ENCODE peak calls at places on chromosomes 1 and 21, in nine cellular contexts. L is fibroblast of mammary gland, I is fibroblast of the aortic adventitia, T is Peyer's patch, Y is esophagus muscularis mucosa, K is transverse colon, W is A549, G is choroid plexus epithelial cell, A is neural progenitor cell. C is an unnamed sample.

GRCh38 chr1:8746554-8746953 is 70.9 kb downstream of the RERE start:
- DNase-seq in L (peak; percentile 43), I (peak; percentile 16), T (no peak), Y (no peak), K (no peak), W (no peak), G (no peak), A (no peak), C (no peak)

GRCh38 chr21:37462087-37462861 is 95.7 kb downstream of the DYRK1A start:
- DNase-seq in L (no peak), I (no peak), T (no peak), Y (no peak), K (no peak), W (no peak), G (no peak), A (peak; percentile 63), C (no peak)

GRCh38 chr1:11487196-11487751 is 8.3 kb downstream of the DISP3 start:
- DNase-seq in L (no peak), I (no peak), T (no peak), Y (no peak), K (no peak), W (no peak), G (no peak), A (peak; percentile 80), C (no peak)

GRCh38 chr1:155695107-155695506 is 6.2 kb downstream of the DAP3 start:
- DNase-seq in L (peak; percentile 16), I (peak; percentile 40), T (no peak), Y (no peak), K (no peak), W (no peak), G (no peak), A (no peak), C (peak; percentile 99)

GRCh38 chr1:156510709-156511108 is 10.1 kb upstream of the MEF2D start:
- DNase-seq in L (peak; percentile 92), I (peak; percentile 78), T (no peak), Y (peak; percentile 98), K (peak; percentile 82), W (no peak), G (peak; percentile 56), A (no peak), C (peak; percentile 56)

GRCh38 chr1:7098641-7099040 is 313.4 kb downstream of the CAMTA1 start:
- DNase-seq in L (no peak), I (no peak), T (no peak), Y (no peak), K (no peak), W (no peak), G (no peak), A (no peak), C (no peak)

GRCh38 chr1:27961646-27962221 is 2.0 kb downstream of the XKR8 start:
- DNase-seq in L (peak; percentile 15), I (no peak), T (no peak), Y (no peak), K (no peak), W (no peak), G (peak; percentile 11), A (no peak), C (no peak)

GRCh38 chr1:107430540-107431228 is 289.8 kb downstream of the NTNG1 start:
- DNase-seq in L (peak; percentile 59), I (peak; percentile 56), T (peak; percentile 33), Y (no peak), K (peak; percentile 45), W (peak; percentile 54), G (peak; percentile 70), A (peak; percentile 79), C (peak; percentile 32)

GRCh38 chr1:198638894-198639319 is at the start of gene PTPRC:
- DNase-seq in L (no peak), I (no peak), T (peak; percentile 17), Y (no peak), K (no peak), W (no peak), G (no peak), A (no peak), C (no peak)

GRCh38 chr1:92961131-92961895 is at the start of gene DIPK1A:
- DNase-seq in L (peak; percentile 46), I (peak; percentile 63), T (peak; percentile 78), Y (no peak), K (peak; percentile 82), W (peak; percentile 72), G (peak; percentile 78), A (peak; percentile 96), C (no peak)

GRCh38 chr1:205709059-205709398 is 28.7 kb upstream of the SLC45A3 start:
- DNase-seq in L (peak; percentile 50), I (peak; percentile 71), T (no peak), Y (no peak), K (no peak), W (no peak), G (peak; percentile 91), A (no peak), C (no peak)

GRCh38 chr1:102941364-102941947 is 166.9 kb downstream of the COL11A1 start:
- DNase-seq in L (no peak), I (no peak), T (no peak), Y (no peak), K (no peak), W (peak; percentile 0), G (peak; percentile 29), A (peak; percentile 5), C (no peak)

GRCh38 chr1:64861611-64862010 is 104.7 kb downstream of the JAK1 start:
- DNase-seq in L (peak; percentile 26), I (peak; percentile 16), T (peak; percentile 37), Y (no peak), K (peak; percentile 29), W (peak; percentile 28), G (peak; percentile 57), A (peak; percentile 73), C (no peak)

GRCh38 chr1:16905112-16905855 is 9.5 kb downstream of the RNU1-2 start:
- DNase-seq in L (peak; percentile 90), I (peak; percentile 98), T (no peak), Y (no peak), K (peak; percentile 54), W (peak; percentile 89), G (peak; percentile 98), A (peak; percentile 76), C (peak; percentile 59)

GRCh38 chr1:214862421-214862820 is 220.1 kb upstream of the KCNK2 start:
- DNase-seq in L (peak; percentile 64), I (peak; percentile 64), T (no peak), Y (no peak), K (no peak), W (no peak), G (peak; percentile 45), A (no peak), C (no peak)

DNA sequence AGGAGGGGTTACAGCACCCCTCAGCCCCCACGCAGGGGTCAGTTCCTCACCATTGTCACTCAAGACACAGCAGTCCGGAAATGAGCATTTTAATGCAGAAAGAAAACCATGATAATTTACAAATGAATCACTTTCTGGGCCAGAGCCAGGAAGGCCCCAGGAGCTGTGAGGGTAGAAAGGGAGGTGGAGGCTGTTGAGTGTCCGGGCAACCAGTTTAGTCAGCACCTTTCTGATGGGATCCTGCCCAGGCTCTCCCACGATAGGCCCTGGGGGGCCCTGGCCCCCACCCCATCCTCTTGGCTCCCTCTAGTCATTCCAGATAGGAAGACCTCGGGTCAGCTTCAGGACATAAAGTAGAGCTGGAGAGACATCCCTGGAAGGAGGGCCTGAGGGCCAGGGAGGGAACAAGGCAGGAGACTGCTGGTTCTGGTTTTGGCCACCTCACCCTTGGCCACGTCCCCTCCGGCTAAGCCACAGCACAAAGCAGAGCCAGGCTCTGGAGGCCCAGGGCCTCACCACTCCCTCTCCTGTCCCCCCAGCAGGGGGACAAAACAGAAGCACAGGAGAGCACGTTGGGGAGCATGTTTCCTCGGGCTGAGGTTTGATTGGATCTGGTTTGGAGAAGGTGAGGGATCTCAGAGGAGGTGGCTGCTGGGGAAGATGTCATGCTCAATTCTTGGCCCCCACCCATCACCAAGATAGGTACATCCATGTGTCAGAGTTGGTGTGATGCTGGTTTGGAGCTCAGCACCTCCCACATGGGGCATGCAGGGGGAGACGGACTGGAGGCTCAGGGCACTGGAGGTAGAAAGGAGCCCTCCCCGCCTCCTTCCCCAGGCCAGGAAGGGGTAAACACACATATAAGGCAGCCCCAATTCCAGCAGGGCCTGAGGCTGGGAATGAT is 20.6 kb downstream of the ETNK2 start:
- DNase-seq in L (peak; percentile 88), I (peak; percentile 92), T (no peak), Y (no peak), K (no peak), W (no peak), G (peak; percentile 84), A (no peak), C (no peak)
- TF ChIP-seq CTCF in L (peak; percentile 9), I (peak; percentile 30), T (no peak), Y (no peak), K (no peak), W (no peak), G (peak; percentile 30), A (no peak), C (no peak)

DNA sequence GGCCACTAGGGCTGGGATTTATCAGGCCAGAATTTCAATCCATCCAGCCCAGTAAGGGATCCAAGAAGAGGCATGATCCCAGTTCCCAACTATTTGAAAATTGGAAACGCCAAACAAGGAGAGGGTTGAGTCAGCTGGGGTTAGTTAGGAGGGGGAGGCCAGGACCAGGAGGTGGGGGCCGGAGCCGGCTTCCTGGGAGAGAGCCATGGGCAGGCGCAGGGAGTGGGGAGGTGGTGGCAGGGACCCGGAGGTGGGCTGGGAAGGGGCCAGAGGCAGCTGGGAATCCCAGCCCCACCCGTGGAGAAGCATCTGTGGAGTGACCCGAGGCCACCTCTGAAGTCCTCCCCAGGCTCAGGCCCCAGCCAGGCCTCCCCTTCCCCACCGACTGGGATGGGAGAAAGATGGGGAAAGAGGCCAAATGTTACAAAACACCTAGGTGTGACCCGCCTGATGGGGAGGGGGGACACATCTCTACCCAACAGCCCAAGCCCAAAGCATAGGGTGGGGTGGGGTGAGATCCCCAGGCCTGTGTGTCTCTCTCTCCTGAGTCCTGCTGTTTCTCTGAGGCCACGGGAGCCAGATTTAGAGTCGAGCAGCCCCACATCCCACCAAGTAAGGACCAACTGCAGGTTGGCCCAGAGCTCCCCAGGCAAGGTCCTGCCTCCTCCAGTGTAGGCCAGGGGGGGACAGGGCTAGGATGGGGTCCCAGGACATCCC is 10.1 kb downstream of the HSPG2 start:
- DNase-seq in L (peak; percentile 91), I (peak; percentile 98), T (no peak), Y (no peak), K (no peak), W (no peak), G (no peak), A (no peak), C (no peak)
- H3K4me3 ChIP-seq in L (no peak overlapping the region), I (no peak overlapping the region), T (no peak overlapping the region), Y (no peak overlapping the region), K (no peak overlapping the region), W (no peak overlapping the region), G (no peak overlapping the region), A (no peak overlapping the region), C (no peak overlapping the region)

DNA sequence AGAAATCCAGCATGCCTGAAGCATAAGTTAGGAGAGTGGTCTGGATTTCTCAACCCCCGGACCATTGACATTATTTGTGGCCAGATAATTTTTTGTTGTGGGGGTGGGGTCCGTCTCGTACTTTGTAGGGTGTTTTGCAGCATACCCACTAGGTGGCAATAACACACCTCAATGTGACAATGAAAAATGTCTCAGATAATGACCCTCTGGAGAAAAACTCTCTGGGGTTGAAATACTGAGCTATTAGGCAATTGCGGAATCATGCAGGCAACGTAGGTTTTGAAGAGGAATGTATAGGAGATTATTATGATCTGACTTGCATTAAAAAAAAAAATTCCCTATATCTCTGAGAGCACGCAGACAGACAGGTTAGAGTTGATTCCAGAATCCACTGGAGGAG is 25.3 kb upstream of the RRP15 start:
- DNase-seq in L (no peak), I (no peak), T (no peak), Y (no peak), K (no peak), W (peak; percentile 44), G (peak; percentile 18), A (peak; percentile 44), C (no peak)
- TF ChIP-seq CTCF in L (peak; percentile 18), I (no peak), T (no peak), Y (no peak), K (no peak), W (peak; percentile 51), G (peak; percentile 23), A (peak; percentile 66), C (peak; percentile 59)

GRCh38 chr1:117339866-117340357 is 27.3 kb upstream of the MAN1A2 start:
- DNase-seq in L (peak; percentile 71), I (peak; percentile 26), T (no peak), Y (no peak), K (peak; percentile 20), W (peak; percentile 69), G (peak; percentile 81), A (no peak), C (no peak)
- H3K4me3 ChIP-seq in L (no peak overlapping the region), I (no peak overlapping the region), T (no peak overlapping the region), Y (no peak overlapping the region), K (no peak overlapping the region), W (no peak overlapping the region), G (no peak overlapping the region), A (no peak overlapping the region), C (no peak overlapping the region)